ENCODE peak calls at places on chromosome 1, in five cellular contexts. A, T, K, B and Q are unnamed samples.

GRCh38 chr1:110112656-110113055 is 413 bp downstream of the UBL4B start:
- DNase-seq in A (no peak), B (no peak), K (no peak), T (no peak), Q (no peak)

GRCh38 chr1:211653907-211654553 is 21.4 kb downstream of the NEK2 start:
- DNase-seq in B (peak), A (peak), K (no peak), T (peak), Q (peak)

GRCh38 chr1:225449261-225449660 is 21.4 kb upstream of the LBR start:
- DNase-seq in T (peak), K (no peak), A (peak), B (no peak), Q (no peak)

GRCh38 chr1:107432108-107432507 is 291.3 kb downstream of the NTNG1 start:
- DNase-seq in K (no peak), B (no peak), A (no peak), T (no peak), Q (no peak)

GRCh38 chr1:195740862-195741261 is 867.4 kb downstream of the KCNT2 start:
- DNase-seq in A (no peak), B (no peak), T (no peak), K (no peak), Q (no peak)

GRCh38 chr1:45518910-45519309 is 2.8 kb downstream of the PRDX1 start:
- DNase-seq in B (no peak), A (no peak), T (no peak), K (no peak), Q (peak)

GRCh38 chr1:94146273-94146672 is 25.3 kb upstream of the ABCA4 start:
- DNase-seq in K (no peak), A (no peak), B (no peak), T (no peak), Q (no peak)

GRCh38 chr1:226702957-226703831 is 35.9 kb downstream of the ITPKB start:
- DNase-seq in K (no peak), T (peak), B (peak), A (peak), Q (peak)

GRCh38 chr1:201488817-201489581 is 17.9 kb downstream of the CSRP1 start:
- DNase-seq in K (peak), A (peak), T (peak), B (peak), Q (peak)

GRCh38 chr1:173603056-173603591 is at the start of gene SLC9C2:
- DNase-seq in B (peak), A (no peak), K (no peak), T (no peak), Q (peak)

GRCh38 chr1:153922076-153922837 is 515 bp downstream of the GATAD2B start:
- DNase-seq in A (peak), B (peak), K (no peak), T (no peak), Q (no peak)

GRCh38 chr1:14113841-14114567 is 414.0 kb downstream of the PRDM2 start:
- DNase-seq in B (peak), K (no peak), A (peak), T (peak), Q (peak)

GRCh38 chr1:16145988-16146887 is 9.6 kb downstream of the EPHA2 start:
- DNase-seq in A (peak), B (peak), K (peak), T (peak), Q (peak)

GRCh38 chr1:67257173-67257535 is 50.5 kb upstream of the IL12RB2 start:
- DNase-seq in A (no peak), B (no peak), T (no peak), K (no peak), Q (no peak)

GRCh38 chr1:22807340-22807739 is 96.7 kb downstream of the EPHB2 start:
- DNase-seq in B (no peak), A (no peak), K (no peak), T (no peak), Q (no peak)

GRCh38 chr1:50493710-50494109 is 70.5 kb upstream of the DMRTA2 start:
- DNase-seq in A (no peak), B (no peak), K (no peak), T (no peak), Q (no peak)

GRCh38 chr1:225462714-225463574 is 35.1 kb upstream of the LBR start:
- DNase-seq in B (no peak), T (no peak), A (no peak), K (no peak), Q (no peak)

GRCh38 chr1:154434346-154435075 is 29.4 kb downstream of the IL6R start:
- DNase-seq in B (no peak), T (peak), A (no peak), K (no peak), Q (peak)

GRCh38 chr1:8133657-8134430 is 107.7 kb upstream of the ERRFI1 start:
- DNase-seq in T (no peak), K (peak), B (no peak), A (peak), Q (peak)

GRCh38 chr1:151993734-151994496 is at the start of gene S100A10:
- DNase-seq in K (no peak), T (peak), A (peak), B (peak), Q (peak)

GRCh38 chr1:53460666-53461328 is 1.6 kb downstream of the DMRTB1 start:
- DNase-seq in A (no peak), T (no peak), K (no peak), B (no peak), Q (no peak)

GRCh38 chr1:45200435-45200834 is 6.0 kb downstream of the ZSWIM5 start:
- DNase-seq in K (no peak), B (no peak), T (no peak), A (no peak), Q (no peak)

GRCh38 chr1:229942508-229942907 is 124.5 kb upstream of the GALNT2 start:
- DNase-seq in B (no peak), A (no peak), T (no peak), K (no peak), Q (no peak)

GRCh38 chr1:110630770-110631663 is 24.9 kb upstream of the KCNA2 start:
- DNase-seq in B (peak), A (peak), T (peak), K (no peak), Q (peak)

GRCh38 chr1:163163861-163164582 is 38.7 kb downstream of the RGS5 start:
- DNase-seq in A (peak), T (no peak), B (no peak), K (peak), Q (peak)

GRCh38 chr1:44903261-44903660 is 60.2 kb upstream of the PTCH2 start:
- DNase-seq in A (no peak), T (no peak), K (no peak), B (no peak), Q (peak)

GRCh38 chr1:102172200-102172599 is 175.5 kb upstream of the OLFM3 start:
- DNase-seq in B (no peak), K (no peak), A (no peak), T (no peak), Q (no peak)
- H3K4me3 ChIP-seq in B (no peak), K (no peak), A (no peak), T (no peak), Q (no peak)

GRCh38 chr1:197919523-197920301 is 2.5 kb downstream of the LHX9 start:
- DNase-seq in B (no peak), A (no peak), T (no peak), K (no peak), Q (no peak)
- H3K4me3 ChIP-seq in B (no peak), A (no peak), T (peak), K (no peak), Q (no peak)

DNA sequence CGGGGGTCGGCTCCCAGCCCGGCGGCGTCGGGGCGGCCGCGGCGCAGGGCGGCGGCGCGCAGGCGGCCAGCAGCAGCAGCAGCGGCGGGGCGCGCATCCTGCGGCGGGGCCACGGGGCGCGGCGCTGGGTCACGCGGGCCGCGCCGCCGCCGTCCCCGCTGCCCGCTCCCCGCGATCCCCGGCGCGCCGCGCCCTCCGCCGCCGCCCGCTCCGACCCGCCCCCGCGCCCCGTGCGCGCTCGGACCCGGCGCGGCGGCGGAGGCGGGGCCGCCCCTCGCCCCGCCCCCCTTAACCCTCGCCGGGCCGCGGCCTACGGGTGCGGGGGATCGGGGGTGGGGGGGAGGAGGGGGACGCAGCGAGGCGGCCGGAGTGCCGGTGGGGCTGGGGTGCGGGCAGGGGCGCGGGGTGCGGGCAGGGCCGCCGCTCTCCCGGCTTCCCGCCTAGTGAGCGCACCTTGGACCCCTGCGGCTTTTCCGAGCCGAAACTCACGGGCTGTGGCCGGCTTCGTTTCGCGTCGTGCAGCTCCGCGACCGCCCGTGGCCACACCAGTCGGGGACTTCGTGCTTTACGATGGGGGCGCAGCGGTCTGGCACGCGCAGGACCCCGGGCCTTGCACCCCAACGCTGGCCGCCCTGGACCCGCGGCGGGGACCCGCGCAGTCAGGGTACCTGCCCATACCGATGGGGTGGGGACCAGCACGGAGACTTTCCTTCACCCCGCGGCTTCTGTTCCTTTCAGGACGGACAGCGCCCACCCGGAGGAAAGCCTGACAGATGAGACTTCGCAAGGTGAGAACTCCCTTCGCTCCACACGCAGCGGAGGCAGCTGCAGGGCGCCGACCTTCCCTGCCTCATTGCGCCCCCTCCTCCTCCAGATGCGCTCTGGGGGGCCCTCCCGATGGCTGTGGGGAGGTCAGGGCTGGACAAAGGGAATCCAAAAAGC is at the start of gene FNDC10:
- DNase-seq in B (peak), T (no peak), K (no peak), A (no peak), Q (no peak)
- H3K4me3 ChIP-seq in B (peak), T (peak), K (peak), A (peak), Q (peak)

GRCh38 chr1:202540448-202540847 is 169.8 kb downstream of the SYT2 start:
- DNase-seq in K (no peak), T (no peak), B (no peak), A (no peak), Q (no peak)
- H3K4me3 ChIP-seq in K (no peak), T (peak), B (no peak), A (no peak), Q (no peak)

DNA sequence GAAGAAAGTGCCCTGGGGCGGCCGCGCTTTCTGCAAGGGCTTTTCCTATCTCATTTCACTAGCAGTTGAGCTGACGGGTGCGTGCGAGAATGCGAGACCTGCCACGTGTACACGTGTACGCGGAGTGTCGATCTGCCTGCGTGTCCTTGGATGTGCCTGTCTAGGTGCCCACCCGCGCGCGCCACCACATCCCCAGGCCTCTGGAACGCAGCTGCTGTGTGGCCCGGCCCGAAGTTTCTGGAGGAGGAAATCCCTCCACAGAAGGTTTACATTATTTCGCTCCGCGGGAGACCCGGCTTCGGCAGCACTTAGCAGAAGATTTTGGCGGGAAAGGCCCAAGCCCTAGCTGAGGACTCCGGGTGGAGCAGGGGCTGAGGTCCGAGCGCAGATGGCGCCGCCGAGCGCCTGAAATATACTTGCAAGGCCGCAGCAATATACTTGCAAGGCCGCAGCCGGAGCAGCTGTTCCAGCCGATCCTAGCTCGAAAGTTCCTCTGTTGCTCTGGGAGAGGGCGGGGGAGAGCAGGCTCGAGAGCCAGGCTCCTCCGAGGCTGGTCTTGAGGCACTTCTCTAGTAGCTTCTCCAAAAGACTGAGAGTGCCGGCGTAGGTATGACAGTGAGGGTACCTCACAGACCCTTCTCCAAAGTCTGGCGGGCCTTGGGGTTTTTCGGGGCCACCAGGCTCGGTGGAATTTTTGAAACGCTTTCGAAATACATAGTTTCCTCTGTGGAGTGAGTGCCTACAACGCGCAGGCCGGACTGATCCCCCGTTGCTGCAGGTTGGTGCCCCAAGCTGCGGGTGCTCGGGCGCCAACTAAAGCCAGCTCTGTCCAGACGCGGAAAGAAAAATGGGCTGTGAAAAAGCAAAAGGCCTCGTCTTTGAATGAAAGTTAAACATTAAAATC is 3.8 kb downstream of the TBX15 start:
- DNase-seq in T (no peak), K (no peak), A (no peak), B (no peak), Q (peak)
- H3K4me3 ChIP-seq in T (peak), K (no peak), A (no peak), B (no peak), Q (peak)

GRCh38 chr1:76938304-76938703 is 71.0 kb downstream of the ST6GALNAC5 start:
- DNase-seq in A (no peak), T (no peak), K (no peak), B (no peak), Q (no peak)

GRCh38 chr1:76942549-76942948 is 75.3 kb downstream of the ST6GALNAC5 start:
- DNase-seq in K (no peak), B (no peak), T (no peak), A (no peak), Q (peak)

GRCh38 chr1:76939817-76940216 is 72.5 kb downstream of the ST6GALNAC5 start:
- DNase-seq in K (no peak), T (no peak), A (no peak), B (no peak), Q (no peak)

GRCh38 chr1:76940586-76941335 is 73.5 kb downstream of the ST6GALNAC5 start:
- DNase-seq in B (no peak), K (no peak), T (no peak), A (no peak), Q (no peak)

DNA sequence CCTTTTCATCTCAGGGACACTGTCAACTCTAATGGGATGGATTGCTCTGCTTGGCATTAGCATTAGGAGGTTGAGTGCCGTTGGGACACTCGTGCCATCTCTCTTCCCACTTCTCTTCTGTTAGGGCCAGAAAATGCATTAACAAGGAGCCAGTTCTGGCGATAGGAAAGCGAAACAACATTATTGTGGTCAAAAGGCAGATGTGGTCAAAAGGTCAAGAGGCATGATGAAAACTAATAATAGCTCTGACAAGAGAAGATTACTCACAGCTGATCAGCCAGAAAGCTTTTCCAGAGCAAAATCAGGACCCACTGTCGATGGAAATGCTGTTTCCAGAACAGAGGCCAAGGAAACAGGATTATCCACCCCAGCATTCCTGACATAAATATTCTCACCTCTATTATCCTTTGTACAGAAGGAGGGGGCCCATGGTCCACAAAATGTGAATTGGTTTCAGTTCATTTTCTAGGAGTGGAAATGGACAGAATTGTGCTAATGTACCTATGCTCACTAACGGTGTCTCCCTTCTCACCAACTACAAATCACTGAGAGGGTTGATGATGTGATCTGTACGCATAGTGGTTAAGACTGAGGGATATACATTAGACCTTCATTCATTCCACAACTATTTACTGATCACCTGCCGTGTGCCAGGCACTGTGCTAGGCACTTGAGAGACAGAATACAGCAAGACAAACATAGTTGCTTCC is 72.0 kb downstream of the ST6GALNAC5 start:
- DNase-seq in B (no peak), A (no peak), K (peak), T (no peak), Q (peak)
- H3K4me3 ChIP-seq in B (no peak), A (no peak), K (no peak), T (no peak), Q (no peak)

GRCh38 chr1:74620242-74620641 is 53.4 kb downstream of the ERICH3 start:
- DNase-seq in A (no peak), T (no peak), B (no peak), K (no peak), Q (no peak)
- H3K4me3 ChIP-seq in A (no peak), T (no peak), B (no peak), K (no peak), Q (no peak)

GRCh38 chr1:1920057-1920607 is 1.1 kb upstream of the TMEM52 start:
- DNase-seq in K (no peak), A (no peak), T (no peak), B (peak), Q (no peak)
- H3K4me3 ChIP-seq in K (no peak), A (peak), T (peak), B (no peak), Q (no peak)